ENCODE peak calls at places on chromosomes 3 and 15, in eight cellular contexts. L, A, F, P, D, M, R and B are unnamed samples.

GRCh38 chr3:66473181-66473580 is 27.6 kb downstream of the LRIG1 start:
- DNase-seq in L (no peak), A (no peak), F (no peak), P (no peak), D (no peak), M (no peak), R (no peak), B (peak; percentile 43)

GRCh38 chr3:134864644-134865043 is 69.6 kb downstream of the EPHB1 start:
- DNase-seq in L (no peak), A (no peak), F (no peak), P (no peak), D (no peak), M (no peak), R (no peak), B (peak; percentile 30)

GRCh38 chr3:172326993-172327392 is 121.3 kb downstream of the GHSR start:
- DNase-seq in L (no peak), A (no peak), F (no peak), P (no peak), D (no peak), M (no peak), R (no peak), B (no peak)

GRCh38 chr15:101288905-101289513 is 6.0 kb downstream of the SNRPA1 start:
- DNase-seq in L (peak; percentile 76), A (peak; percentile 74), F (peak; percentile 42), P (peak; percentile 72), D (peak; percentile 81), M (peak; percentile 67), R (peak; percentile 68), B (peak; percentile 80)

GRCh38 chr3:108159865-108160264 is 62.4 kb downstream of the IFT57 start:
- DNase-seq in L (no peak), A (no peak), F (no peak), P (no peak), D (no peak), M (no peak), R (peak; percentile 80), B (peak; percentile 35)

GRCh38 chr15:39430389-39430788 is 150.5 kb upstream of the THBS1 start:
- DNase-seq in L (no peak), A (no peak), F (no peak), P (no peak), D (no peak), M (no peak), R (no peak), B (no peak)

GRCh38 chr15:81939604-81940440 is 106.0 kb downstream of the MEX3B start:
- DNase-seq in L (peak; percentile 67), A (peak; percentile 60), F (peak; percentile 50), P (no peak), D (peak; percentile 69), M (peak; percentile 66), R (peak; percentile 84), B (peak; percentile 20)

GRCh38 chr15:71116942-71117341 is 1.7 kb downstream of the THSD4 start:
- DNase-seq in L (no peak), A (no peak), F (no peak), P (no peak), D (no peak), M (no peak), R (peak; percentile 55), B (no peak)

GRCh38 chr3:179921500-179921899 is 115.2 kb downstream of the PEX5L start:
- DNase-seq in L (no peak), A (no peak), F (no peak), P (no peak), D (no peak), M (no peak), R (no peak), B (no peak)

GRCh38 chr15:40190591-40190990 is 29.7 kb downstream of the BUB1B start:
- DNase-seq in L (no peak), A (no peak), F (no peak), P (no peak), D (no peak), M (no peak), R (peak; percentile 71), B (peak; percentile 79)

GRCh38 chr3:189967254-189967865 is 153.3 kb downstream of the P3H2 start:
- DNase-seq in L (peak; percentile 51), A (peak; percentile 68), F (peak; percentile 44), P (peak; percentile 79), D (peak; percentile 88), M (peak; percentile 82), R (peak; percentile 85), B (peak; percentile 67)

GRCh38 chr3:179495483-179495882 is 44.2 kb upstream of the GNB4 start:
- DNase-seq in L (no peak), A (no peak), F (no peak), P (no peak), D (no peak), M (no peak), R (no peak), B (no peak)

DNA sequence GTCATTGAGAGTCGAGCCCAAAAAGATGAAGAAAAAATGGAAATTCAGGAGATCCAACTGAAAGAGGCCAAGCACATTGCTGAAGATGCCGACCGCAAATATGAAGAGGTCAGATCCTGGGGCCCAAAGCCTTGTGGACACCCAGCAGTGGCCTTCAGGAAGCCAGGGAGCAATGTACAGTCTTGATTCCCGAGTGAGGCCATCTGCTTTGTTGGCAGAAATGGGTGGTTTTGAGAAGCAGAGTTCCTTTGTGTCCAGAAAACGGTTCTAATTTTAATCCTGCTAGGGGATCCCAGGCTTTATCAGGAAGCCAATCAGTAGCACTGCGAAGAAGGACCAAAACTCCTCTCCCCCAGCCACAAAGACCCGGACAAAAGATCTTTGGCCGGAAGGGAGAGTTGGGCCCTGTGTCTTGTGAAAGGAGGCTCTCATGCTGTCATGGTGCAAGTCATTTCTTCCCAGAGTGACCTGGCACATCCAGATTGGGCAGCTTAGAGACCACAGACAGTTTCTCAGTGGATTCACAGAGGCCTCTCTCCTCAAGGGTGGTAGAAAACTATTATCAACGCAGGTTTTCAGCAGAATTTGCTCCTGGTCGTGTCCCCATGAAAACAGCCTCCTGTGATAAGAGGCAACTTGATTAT is 17.1 kb downstream of the TPM1 start:
- DNase-seq in L (no peak), A (no peak), F (no peak), P (no peak), D (no peak), M (no peak), R (no peak), B (peak; percentile 39)
- H3K27ac ChIP-seq in L (no peak overlapping the region), A (peak overlapping the region; percentile 18), F (no peak overlapping the region), P (no peak overlapping the region), D (peak overlapping the region; percentile 43), M (no peak overlapping the region), R (no peak overlapping the region), B (peak overlapping the region; percentile 71)

GRCh38 chr15:32936283-32936918 is 218.6 kb downstream of the GREM1 start:
- DNase-seq in L (peak; percentile 34), A (no peak), F (peak; percentile 33), P (peak; percentile 35), D (peak; percentile 65), M (no peak), R (peak; percentile 65), B (peak; percentile 64)
- TF ChIP-seq EZH2phosphoT487 in L (no peak), A (no peak), F (no peak), P (no peak), D (no peak), M (no peak), R (no peak), B (no peak)

DNA sequence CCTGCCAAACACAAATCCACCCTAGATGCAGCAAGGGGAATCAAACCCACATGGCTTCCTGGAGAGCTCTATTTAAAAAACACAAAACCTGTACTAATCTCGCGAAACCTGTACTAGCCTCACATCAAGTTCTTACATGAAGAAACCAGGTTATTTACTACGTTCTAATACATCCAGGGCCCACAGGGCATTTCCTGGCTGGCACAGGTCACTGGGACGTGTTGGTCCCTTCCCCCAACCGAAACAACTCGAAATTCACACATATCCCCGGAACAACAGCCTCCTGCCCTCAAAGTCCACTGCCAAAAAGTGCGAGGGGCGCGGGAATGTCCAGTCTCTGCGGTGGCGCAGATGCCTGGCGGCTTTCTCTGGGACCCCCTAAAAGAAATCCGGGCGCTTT is 955 bp downstream of the CDCP1 start:
- DNase-seq in L (no peak), A (no peak), F (no peak), P (no peak), D (peak; percentile 42), M (no peak), R (peak; percentile 47), B (no peak)
- H3K27ac ChIP-seq in L (no peak overlapping the region), A (no peak overlapping the region), F (peak overlapping the region; percentile 92), P (no peak overlapping the region), D (no peak overlapping the region), M (no peak overlapping the region), R (peak overlapping the region; percentile 84), B (no peak overlapping the region)

GRCh38 chr15:74180689-74181602 is 7.4 kb downstream of the ISLR start:
- DNase-seq in L (no peak), A (no peak), F (no peak), P (no peak), D (no peak), M (no peak), R (no peak), B (peak; percentile 31)

GRCh38 chr15:74178326-74179100 is 5.0 kb downstream of the ISLR start:
- DNase-seq in L (no peak), A (no peak), F (no peak), P (no peak), D (no peak), M (no peak), R (no peak), B (no peak)

GRCh38 chr15:74179983-74180688 is 6.6 kb downstream of the ISLR start:
- DNase-seq in L (no peak), A (no peak), F (no peak), P (no peak), D (no peak), M (no peak), R (peak; percentile 75), B (peak; percentile 94)

GRCh38 chr15:74176262-74177208 is 3.0 kb downstream of the ISLR start:
- DNase-seq in L (no peak), A (peak; percentile 67), F (no peak), P (no peak), D (peak; percentile 44), M (no peak), R (no peak), B (peak; percentile 24)

GRCh38 chr15:74179101-74179841 is 5.8 kb downstream of the ISLR start:
- DNase-seq in L (no peak), A (no peak), F (no peak), P (peak; percentile 54), D (no peak), M (no peak), R (peak; percentile 91), B (peak; percentile 98)
- TF ChIP-seq EZH2phosphoT487 in L (no peak), A (no peak), F (no peak), P (no peak), D (no peak), M (no peak), R (peak; percentile 47), B (no peak)

DNA sequence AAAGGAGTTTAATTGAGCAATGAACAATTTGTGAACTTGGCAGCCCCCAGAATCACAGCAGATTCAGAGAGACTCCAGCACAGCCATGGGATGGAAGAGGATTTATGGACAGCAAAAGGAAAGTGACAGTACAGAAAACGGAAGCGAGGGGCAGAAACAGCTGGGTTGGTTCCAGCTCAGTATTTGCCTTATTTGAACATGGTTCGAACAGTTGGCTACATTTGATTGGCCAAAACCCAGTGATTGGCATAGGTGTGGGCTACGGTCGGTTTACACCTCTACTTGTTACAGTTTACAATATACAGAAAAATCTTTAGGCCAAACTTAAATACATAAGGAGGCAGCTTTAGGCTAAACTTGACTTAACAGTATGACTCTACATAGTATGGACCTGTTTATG is 9.7 kb upstream of the MAP3K13 start:
- DNase-seq in L (no peak), A (no peak), F (no peak), P (no peak), D (no peak), M (no peak), R (no peak), B (no peak)
- H3K27ac ChIP-seq in L (no peak overlapping the region), A (no peak overlapping the region), F (no peak overlapping the region), P (no peak overlapping the region), D (no peak overlapping the region), M (no peak overlapping the region), R (no peak overlapping the region), B (no peak overlapping the region)